ENCODE peak calls at places on chromosomes 1 and 21, in six cellular contexts. C is heart right ventricle, F is HFF-Myc, Y is coronary artery, X is Panc1, A is brain microvascular endothelial cell. R is an unnamed sample.

GRCh38 chr1:202172015-202172355 is 11.6 kb upstream of the PTPN7 start:
- DNase-seq in C (no peak), X (no peak), Y (no peak), F (no peak), A (no peak), R (no peak)

GRCh38 chr1:223776826-223777454 is 64.6 kb downstream of the CAPN2 start:
- DNase-seq in X (no peak), Y (no peak), F (no peak), A (no peak), C (no peak), R (no peak)

GRCh38 chr1:32351859-32352745 is 10.2 kb downstream of the FAM229A start:
- DNase-seq in A (no peak), Y (no peak), F (no peak), X (no peak), C (peak), R (no peak)

GRCh38 chr1:75542818-75543570 is 67.9 kb downstream of the SLC44A5 start:
- DNase-seq in A (no peak), Y (no peak), C (no peak), F (no peak), X (no peak), R (no peak)

GRCh38 chr1:228163004-228163753 is 2.4 kb upstream of the IBA57 start:
- DNase-seq in X (no peak), C (peak), A (peak), F (no peak), Y (peak), R (no peak)

GRCh38 chr1:91619881-91620280 is 119.2 kb downstream of the CDC7 start:
- DNase-seq in C (no peak), F (no peak), X (no peak), A (no peak), Y (no peak), R (no peak)

GRCh38 chr1:178037510-178038253 is 56.2 kb upstream of the RASAL2 start:
- DNase-seq in C (peak), A (peak), X (no peak), Y (peak), F (peak), R (no peak)

GRCh38 chr1:92080128-92080985 is at the start of gene BTBD8:
- DNase-seq in X (no peak), C (peak), F (peak), Y (peak), A (peak), R (peak)

GRCh38 chr1:224528900-224529299 is 87.2 kb upstream of the CNIH3 start:
- DNase-seq in F (peak), X (no peak), C (no peak), Y (no peak), A (peak), R (no peak)

GRCh38 chr21:17352937-17353655 is 159.7 kb upstream of the CXADR start:
- DNase-seq in F (no peak), Y (no peak), X (no peak), C (no peak), A (no peak), R (no peak)

GRCh38 chr1:24541711-24542346 is 14.1 kb upstream of the NCMAP start:
- DNase-seq in A (no peak), C (peak), X (no peak), F (no peak), Y (no peak), R (no peak)

GRCh38 chr1:58815069-58815679 is 31.3 kb upstream of the JUN start:
- DNase-seq in A (peak), X (peak), Y (peak), C (peak), F (peak), R (peak)

GRCh38 chr1:27643626-27644368 is 8.8 kb upstream of the FGR start:
- DNase-seq in A (peak), F (no peak), C (no peak), X (peak), Y (no peak), R (no peak)

GRCh38 chr1:58156124-58156468 is 390.4 kb downstream of the OMA1 start:
- DNase-seq in F (no peak), C (no peak), X (no peak), Y (no peak), A (no peak), R (no peak)

GRCh38 chr1:204692852-204693356 is 7.4 kb upstream of the LRRN2 start:
- DNase-seq in F (no peak), C (no peak), Y (no peak), X (no peak), A (no peak), R (no peak)

GRCh38 chr1:3211996-3212395 is 143.0 kb downstream of the PRDM16 start:
- DNase-seq in F (no peak), Y (no peak), C (no peak), A (no peak), X (no peak), R (no peak)

GRCh38 chr21:37871121-37871862 is 45.0 kb downstream of the KCNJ6 start:
- DNase-seq in A (peak), C (no peak), Y (no peak), X (no peak), F (peak), R (peak)

GRCh38 chr1:3173113-3173745 is 104.2 kb downstream of the PRDM16 start:
- DNase-seq in Y (no peak), A (no peak), X (no peak), C (no peak), F (no peak), R (no peak)

GRCh38 chr1:54117815-54118563 is 34.8 kb downstream of the CDCP2 start:
- DNase-seq in C (no peak), F (no peak), X (no peak), A (no peak), Y (no peak), R (no peak)

GRCh38 chr1:46246548-46247432 is 773 bp upstream of the RAD54L start:
- DNase-seq in X (no peak), F (no peak), C (peak), A (peak), Y (no peak), R (no peak)

GRCh38 chr1:20087668-20088067 is 17.7 kb downstream of the PLA2G5 start:
- DNase-seq in C (no peak), Y (no peak), A (no peak), X (no peak), F (no peak), R (no peak)

GRCh38 chr1:7589774-7590425 is 181.2 kb upstream of the VAMP3 start:
- DNase-seq in F (no peak), A (no peak), C (no peak), Y (no peak), X (no peak), R (no peak)

GRCh38 chr1:113530021-113530420 is 139.7 kb downstream of the MAGI3 start:
- DNase-seq in A (no peak), C (no peak), X (no peak), F (no peak), Y (no peak), R (no peak)

GRCh38 chr1:58406296-58407071 is 140.0 kb downstream of the OMA1 start:
- DNase-seq in C (no peak), Y (no peak), A (no peak), X (no peak), F (no peak), R (no peak)

GRCh38 chr1:113874017-113874879 is 2.7 kb upstream of the PTPN22 start:
- DNase-seq in F (no peak), A (no peak), Y (no peak), C (no peak), X (no peak), R (no peak)

GRCh38 chr1:189787201-189787600 is 690.5 kb downstream of the BRINP3 start:
- DNase-seq in C (no peak), A (no peak), Y (no peak), F (no peak), X (no peak), R (no peak)

GRCh38 chr1:109277434-109278204 is 5.3 kb downstream of the PSRC1 start:
- DNase-seq in Y (peak), F (no peak), A (peak), X (no peak), C (peak), R (no peak)

GRCh38 chr1:6118415-6118814 is 61.7 kb downstream of the CHD5 start:
- DNase-seq in X (no peak), F (no peak), C (no peak), Y (no peak), A (no peak), R (peak)

GRCh38 chr1:151124763-151125403 is 21.5 kb downstream of the SEMA6C start:
- DNase-seq in X (no peak), F (no peak), A (no peak), Y (no peak), C (no peak), R (no peak)

GRCh38 chr1:111956155-111956817 is 33.2 kb downstream of the KCND3 start:
- DNase-seq in F (no peak), X (no peak), C (no peak), Y (no peak), A (no peak), R (no peak)

GRCh38 chr1:228198977-228199590 is 8.8 kb upstream of the OBSCN start:
- DNase-seq in F (no peak), C (no peak), X (no peak), A (no peak), Y (no peak), R (no peak)

GRCh38 chr1:50047916-50048694 is 24.4 kb upstream of the AGBL4 start:
- DNase-seq in F (no peak), X (no peak), C (peak), A (no peak), Y (peak), R (no peak)

GRCh38 chr1:186670965-186671486 is 9.2 kb downstream of the PTGS2 start:
- DNase-seq in Y (no peak), F (no peak), A (no peak), C (no peak), X (no peak), R (no peak)

GRCh38 chr1:169486281-169486904 is 649 bp upstream of the SLC19A2 start:
- DNase-seq in X (no peak), F (no peak), C (no peak), A (peak), Y (no peak), R (no peak)

GRCh38 chr1:22689505-22689904 is 21.1 kb upstream of the EPHB2 start:
- DNase-seq in C (no peak), A (peak), F (peak), X (peak), Y (no peak), R (peak)

GRCh38 chr1:154968731-154969130 is 1.8 kb downstream of the SHC1 start:
- DNase-seq in C (no peak), X (no peak), Y (no peak), A (no peak), F (no peak), R (no peak)
- H3K4me3 ChIP-seq in C (no peak), X (peak), Y (peak), A (peak), F (peak), R (peak)

GRCh38 chr1:182442333-182442732 is 7.6 kb upstream of the RGSL1 start:
- DNase-seq in A (no peak), Y (no peak), F (no peak), X (no peak), C (no peak), R (no peak)

GRCh38 chr1:182441719-182442118 is 8.2 kb upstream of the RGSL1 start:
- DNase-seq in Y (no peak), A (no peak), F (no peak), C (no peak), X (no peak), R (no peak)

GRCh38 chr1:182447660-182448059 is 2.3 kb upstream of the RGSL1 start:
- DNase-seq in X (no peak), C (no peak), A (no peak), Y (no peak), F (no peak), R (no peak)

GRCh38 chr1:182446033-182446669 is 3.8 kb upstream of the RGSL1 start:
- DNase-seq in X (peak), A (peak), C (no peak), F (peak), Y (no peak), R (peak)

DNA sequence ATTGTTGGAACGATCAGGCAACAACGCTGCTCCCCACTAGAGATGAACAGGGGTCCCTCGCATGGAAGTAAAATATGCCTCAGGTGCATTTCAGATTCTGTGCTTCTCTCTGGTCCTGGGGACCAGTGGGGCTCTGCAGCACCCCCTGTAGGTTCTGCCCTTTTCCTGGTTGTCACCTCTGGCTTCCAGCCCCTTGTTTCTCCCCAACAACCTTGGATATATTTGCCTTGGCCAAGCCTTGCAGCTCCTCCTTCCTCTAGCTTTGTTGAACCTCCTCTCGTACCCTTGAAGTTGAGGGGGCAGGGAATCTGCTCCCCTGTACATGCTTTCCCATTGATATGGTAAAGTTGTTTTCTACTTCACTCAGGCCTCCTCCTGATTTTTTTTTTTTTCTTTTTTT is 5.4 kb upstream of the RGSL1 start:
- DNase-seq in C (no peak), A (no peak), X (no peak), Y (no peak), F (no peak), R (no peak)
- TF ChIP-seq CTCF in C (no peak), A (no peak), X (no peak), Y (no peak), F (peak), R (no peak)

DNA sequence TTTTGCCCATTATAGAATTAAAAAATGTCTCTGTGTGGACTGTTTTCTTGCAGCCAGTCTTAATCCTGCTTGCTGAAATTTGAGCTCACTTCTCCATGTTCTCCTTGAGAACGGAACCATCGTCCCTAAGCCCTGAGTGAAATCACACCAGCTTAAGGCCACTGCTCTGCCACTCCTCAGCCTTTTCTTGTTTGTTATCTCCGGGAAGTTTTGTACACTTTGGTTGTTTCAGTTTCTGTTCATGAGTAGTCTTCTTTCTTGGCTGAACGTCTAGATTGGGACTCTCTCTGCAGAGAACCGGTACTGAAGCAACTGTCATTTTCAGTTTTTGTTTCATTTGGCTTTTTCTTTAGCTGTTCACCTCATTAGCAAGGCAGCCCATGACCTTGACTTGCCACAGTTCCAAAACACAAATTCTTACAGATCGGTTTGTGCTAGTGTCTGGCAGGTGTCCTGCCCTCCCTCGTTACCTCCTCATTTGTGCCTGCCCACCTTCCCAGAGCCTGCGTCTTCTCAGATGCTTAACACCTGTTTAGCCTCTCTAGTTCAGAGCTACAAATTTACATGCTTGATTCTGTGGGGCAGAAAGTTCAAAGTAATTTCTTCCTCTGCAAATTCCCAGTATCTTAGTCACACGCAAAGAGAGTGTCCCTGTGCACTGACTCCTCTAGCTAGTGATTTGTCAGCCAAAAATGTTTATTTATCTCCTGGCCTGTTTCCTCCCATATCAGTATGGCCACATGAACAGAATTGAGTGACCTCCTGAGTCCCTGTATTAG is 12.4 kb downstream of the PSEN2 start:
- DNase-seq in A (peak), F (no peak), C (no peak), Y (no peak), X (no peak), R (no peak)
- H3K4me3 ChIP-seq in A (no peak), F (no peak), C (peak), Y (peak), X (no peak), R (no peak)

GRCh38 chr1:207397525-207397926 is 56.6 kb upstream of the CR2 start:
- DNase-seq in A (peak), C (no peak), X (no peak), Y (no peak), F (peak), R (no peak)
- TF ChIP-seq CTCF in A (peak), C (no peak), X (peak), Y (no peak), F (no peak), R (no peak)

R was measured in AG09309.